ENCODE peak calls at places on chromosomes 13 and 19, in six cellular contexts. F, K, Y, C, N and Q are unnamed samples.

GRCh38 chr13:81012031-81012430 is 671.1 kb upstream of the SPRY2 start:
- DNase-seq in F (no peak), K (no peak), Y (no peak), C (no peak), N (no peak), Q (no peak)

GRCh38 chr19:3098515-3099346 is 4.6 kb downstream of the GNA11 start:
- DNase-seq in F (no peak), K (peak; percentile 31), Y (no peak), C (no peak), N (peak; percentile 86), Q (no peak)

GRCh38 chr13:108919036-108919907 is 289.9 kb downstream of the MYO16 start:
- DNase-seq in F (no peak), K (peak; percentile 73), Y (no peak), C (no peak), N (no peak), Q (no peak)

GRCh38 chr13:84946144-84946543 is 853.1 kb downstream of the SLITRK6 start:
- DNase-seq in F (no peak), K (no peak), Y (no peak), C (no peak), N (no peak), Q (no peak)

GRCh38 chr19:18932216-18932841 is 8.7 kb downstream of the HOMER3 start:
- DNase-seq in F (peak; percentile 95), K (peak; percentile 44), Y (peak; percentile 88), C (peak; percentile 67), N (peak; percentile 94), Q (peak; percentile 90)

GRCh38 chr13:107275945-107276614 is 708.1 kb upstream of the ARGLU1 start:
- DNase-seq in F (no peak), K (peak; percentile 72), Y (no peak), C (no peak), N (no peak), Q (no peak)

GRCh38 chr19:2385053-2385721 is 25.1 kb downstream of the TMPRSS9 start:
- DNase-seq in F (peak; percentile 73), K (peak; percentile 80), Y (no peak), C (no peak), N (no peak), Q (no peak)

GRCh38 chr19:40604647-40605200 is 3.6 kb downstream of the LTBP4 start:
- DNase-seq in F (no peak), K (no peak), Y (no peak), C (no peak), N (no peak), Q (no peak)

GRCh38 chr19:38216785-38217746 is 7.0 kb downstream of the DPF1 start:
- DNase-seq in F (no peak), K (no peak), Y (no peak), C (no peak), N (no peak), Q (no peak)

GRCh38 chr19:48822514-48822913 is 11.7 kb upstream of the BCAT2 start:
- DNase-seq in F (no peak), K (no peak), Y (no peak), C (no peak), N (no peak), Q (no peak)

GRCh38 chr19:33758541-33759013 is 38.1 kb upstream of the KCTD15 start:
- DNase-seq in F (no peak), K (peak; percentile 47), Y (no peak), C (no peak), N (no peak), Q (no peak)